ENCODE peak calls at places on chromosome 16, in nine cellular contexts. One of them, this sample, is unnamed.

GRCh38 chr16:13909872-13910303 is 10.1 kb upstream of the ERCC4 start:
- DNase-seq in K562: no peak
- DNase-seq in IMR-90: peak; percentile 75
- DNase-seq in A549: no peak
- DNase-seq in body of pancreas: peak; percentile 94
- DNase-seq in breast epithelium: peak; percentile 30
- DNase-seq in stomach: peak; percentile 87
- DNase-seq in H1: no peak
- DNase-seq in adrenal gland: peak; percentile 80
- DNase-seq in this sample: no peak

GRCh38 chr16:20910781-20911321 is 10.3 kb downstream of the LYRM1 start:
- DNase-seq in K562: no peak
- DNase-seq in IMR-90: peak; percentile 92
- DNase-seq in A549: no peak
- DNase-seq in body of pancreas: no peak
- DNase-seq in breast epithelium: no peak
- DNase-seq in stomach: no peak
- DNase-seq in H1: no peak
- DNase-seq in adrenal gland: no peak
- DNase-seq in this sample: no peak

GRCh38 chr16:78500659-78501226 is 401.3 kb downstream of the WWOX start:
- DNase-seq in K562: no peak
- DNase-seq in IMR-90: no peak
- DNase-seq in A549: no peak
- DNase-seq in body of pancreas: no peak
- DNase-seq in breast epithelium: no peak
- DNase-seq in stomach: no peak
- DNase-seq in H1: no peak
- DNase-seq in adrenal gland: no peak
- DNase-seq in this sample: no peak

GRCh38 chr16:58128721-58129096 is 472 bp downstream of the CFAP20 start:
- DNase-seq in K562: peak; percentile 71
- DNase-seq in IMR-90: no peak
- DNase-seq in A549: no peak
- DNase-seq in body of pancreas: peak; percentile 21
- DNase-seq in breast epithelium: no peak
- DNase-seq in stomach: no peak
- DNase-seq in H1: peak; percentile 58
- DNase-seq in adrenal gland: peak; percentile 21
- DNase-seq in this sample: peak; percentile 69

GRCh38 chr16:87583453-87584131 is 18.7 kb upstream of the JPH3 start:
- DNase-seq in K562: no peak
- DNase-seq in IMR-90: peak; percentile 65
- DNase-seq in A549: no peak
- DNase-seq in body of pancreas: no peak
- DNase-seq in breast epithelium: no peak
- DNase-seq in stomach: no peak
- DNase-seq in H1: no peak
- DNase-seq in adrenal gland: peak; percentile 93
- DNase-seq in this sample: no peak

GRCh38 chr16:8944113-8944765 is 19.5 kb downstream of the USP7 start:
- DNase-seq in K562: no peak
- DNase-seq in IMR-90: no peak
- DNase-seq in A549: no peak
- DNase-seq in body of pancreas: no peak
- DNase-seq in breast epithelium: no peak
- DNase-seq in stomach: no peak
- DNase-seq in H1: no peak
- DNase-seq in adrenal gland: no peak
- DNase-seq in this sample: no peak

GRCh38 chr16:11669380-11670146 is 1.3 kb downstream of the SNN start:
- DNase-seq in K562: no peak
- DNase-seq in IMR-90: peak; percentile 16
- DNase-seq in A549: no peak
- DNase-seq in body of pancreas: peak; percentile 38
- DNase-seq in breast epithelium: peak; percentile 50
- DNase-seq in stomach: no peak
- DNase-seq in H1: no peak
- DNase-seq in adrenal gland: peak; percentile 88
- DNase-seq in this sample: peak; percentile 22

GRCh38 chr16:86723699-86724098 is 145.3 kb downstream of the FOXL1 start:
- DNase-seq in K562: peak; percentile 25
- DNase-seq in IMR-90: no peak
- DNase-seq in A549: no peak
- DNase-seq in body of pancreas: no peak
- DNase-seq in breast epithelium: no peak
- DNase-seq in stomach: no peak
- DNase-seq in H1: peak; percentile 60
- DNase-seq in adrenal gland: no peak
- DNase-seq in this sample: no peak

GRCh38 chr16:89953671-89954406 is 5.3 kb downstream of the DEF8 start:
- DNase-seq in K562: no peak
- DNase-seq in IMR-90: no peak
- DNase-seq in A549: no peak
- DNase-seq in body of pancreas: no peak
- DNase-seq in breast epithelium: no peak
- DNase-seq in stomach: no peak
- DNase-seq in H1: no peak
- DNase-seq in adrenal gland: no peak
- DNase-seq in this sample: no peak

GRCh38 chr16:4309833-4310266 is 6.0 kb upstream of the GLIS2 start:
- DNase-seq in K562: no peak
- DNase-seq in IMR-90: peak; percentile 93
- DNase-seq in A549: peak; percentile 84
- DNase-seq in body of pancreas: peak; percentile 79
- DNase-seq in breast epithelium: no peak
- DNase-seq in stomach: peak; percentile 82
- DNase-seq in H1: peak; percentile 94
- DNase-seq in adrenal gland: peak; percentile 82
- DNase-seq in this sample: peak; percentile 70

GRCh38 chr16:73214825-73215481 is 167.0 kb upstream of the ZFHX3 start:
- DNase-seq in K562: no peak
- DNase-seq in IMR-90: peak; percentile 93
- DNase-seq in A549: no peak
- DNase-seq in body of pancreas: no peak
- DNase-seq in breast epithelium: no peak
- DNase-seq in stomach: no peak
- DNase-seq in H1: no peak
- DNase-seq in adrenal gland: no peak
- DNase-seq in this sample: no peak

GRCh38 chr16:73329363-73330306 is 281.7 kb upstream of the ZFHX3 start:
- DNase-seq in K562: no peak
- DNase-seq in IMR-90: no peak
- DNase-seq in A549: no peak
- DNase-seq in body of pancreas: no peak
- DNase-seq in breast epithelium: no peak
- DNase-seq in stomach: no peak
- DNase-seq in H1: no peak
- DNase-seq in adrenal gland: no peak
- DNase-seq in this sample: no peak

GRCh38 chr16:9901-10665 is 43.3 kb downstream of the POLR3K start:
- DNase-seq in K562: no peak
- DNase-seq in IMR-90: no peak
- DNase-seq in A549: no peak
- DNase-seq in body of pancreas: peak; percentile 26
- DNase-seq in breast epithelium: no peak
- DNase-seq in stomach: peak; percentile 27
- DNase-seq in H1: no peak
- DNase-seq in adrenal gland: no peak
- DNase-seq in this sample: peak; percentile 65

GRCh38 chr16:51710930-51711563 is 560.0 kb upstream of the SALL1 start:
- DNase-seq in K562: no peak
- DNase-seq in IMR-90: no peak
- DNase-seq in A549: no peak
- DNase-seq in body of pancreas: no peak
- DNase-seq in breast epithelium: no peak
- DNase-seq in stomach: no peak
- DNase-seq in H1: no peak
- DNase-seq in adrenal gland: no peak
- DNase-seq in this sample: no peak

GRCh38 chr16:87970206-87970605 is 19.0 kb downstream of the BANP start:
- DNase-seq in K562: no peak
- DNase-seq in IMR-90: peak; percentile 69
- DNase-seq in A549: no peak
- DNase-seq in body of pancreas: no peak
- DNase-seq in breast epithelium: no peak
- DNase-seq in stomach: no peak
- DNase-seq in H1: no peak
- DNase-seq in adrenal gland: no peak
- DNase-seq in this sample: no peak

GRCh38 chr16:80931985-80932720 is 74.5 kb downstream of the CMC2 start:
- DNase-seq in K562: no peak
- DNase-seq in IMR-90: peak; percentile 35
- DNase-seq in A549: peak; percentile 54
- DNase-seq in body of pancreas: peak; percentile 71
- DNase-seq in breast epithelium: peak; percentile 37
- DNase-seq in stomach: peak; percentile 59
- DNase-seq in H1: peak; percentile 77
- DNase-seq in adrenal gland: peak; percentile 81
- DNase-seq in this sample: no peak
- TF ChIP-seq POLR2A in K562: no peak
- TF ChIP-seq POLR2A in IMR-90: no peak
- TF ChIP-seq POLR2A in A549: no peak
- TF ChIP-seq POLR2A in body of pancreas: peak; percentile 37
- TF ChIP-seq POLR2A in breast epithelium: no peak
- TF ChIP-seq POLR2A in stomach: no peak
- TF ChIP-seq POLR2A in H1: no peak
- TF ChIP-seq POLR2A in adrenal gland: peak; percentile 18
- TF ChIP-seq POLR2A in this sample: no peak

DNA sequence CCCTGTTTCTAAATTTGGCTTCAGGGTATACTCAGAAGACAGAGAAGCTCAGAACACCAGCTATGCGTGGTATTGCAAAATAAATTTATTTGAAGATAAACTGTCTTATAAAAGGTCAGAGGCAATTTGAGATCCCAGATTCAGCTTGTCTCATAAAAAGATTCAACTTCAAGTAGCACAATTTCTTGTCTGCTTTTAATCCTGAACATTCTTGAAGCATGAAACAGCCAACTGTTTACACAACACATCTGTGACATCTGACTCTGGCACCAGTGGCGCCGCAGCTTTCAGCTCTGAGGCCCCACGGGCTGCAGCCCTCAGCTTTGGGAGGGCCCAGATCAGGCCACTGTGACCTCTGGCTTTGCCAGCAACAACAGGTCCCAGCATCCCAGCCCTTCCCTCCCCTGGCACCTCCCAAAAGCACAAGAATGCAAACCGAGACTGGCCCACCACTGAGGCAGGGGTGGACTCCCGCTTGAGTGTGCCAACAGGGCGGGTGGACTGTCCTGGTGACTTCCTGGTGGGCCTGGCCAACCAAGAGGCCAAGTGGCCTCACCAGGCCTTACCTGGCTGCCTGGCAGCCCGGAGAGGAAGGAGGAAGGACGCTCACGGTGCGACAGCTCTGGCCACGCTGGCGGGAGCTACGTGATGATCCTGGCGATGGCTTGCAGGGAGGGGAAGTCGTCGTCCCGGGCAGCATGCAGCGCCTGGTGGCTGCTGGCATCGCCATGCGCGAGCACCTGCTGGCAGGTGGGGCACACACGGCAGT is 8.0 kb downstream of the SYNGR3 start:
- DNase-seq in K562: no peak
- DNase-seq in IMR-90: peak; percentile 75
- DNase-seq in A549: no peak
- DNase-seq in body of pancreas: no peak
- DNase-seq in breast epithelium: no peak
- DNase-seq in stomach: no peak
- DNase-seq in H1: no peak
- DNase-seq in adrenal gland: no peak
- DNase-seq in this sample: no peak
- TF ChIP-seq POLR2A in K562: no peak
- TF ChIP-seq POLR2A in IMR-90: no peak
- TF ChIP-seq POLR2A in A549: no peak
- TF ChIP-seq POLR2A in body of pancreas: no peak
- TF ChIP-seq POLR2A in breast epithelium: no peak
- TF ChIP-seq POLR2A in stomach: no peak
- TF ChIP-seq POLR2A in H1: no peak
- TF ChIP-seq POLR2A in adrenal gland: no peak
- TF ChIP-seq POLR2A in this sample: no peak

GRCh38 chr16:23148513-23149266 is 562 bp downstream of the USP31 start:
- DNase-seq in K562: peak; percentile 67
- DNase-seq in IMR-90: peak; percentile 22
- DNase-seq in A549: peak; percentile 35
- DNase-seq in body of pancreas: peak; percentile 84
- DNase-seq in breast epithelium: peak; percentile 71
- DNase-seq in stomach: peak; percentile 76
- DNase-seq in H1: peak; percentile 71
- DNase-seq in adrenal gland: peak; percentile 78
- DNase-seq in this sample: peak; percentile 90
- TF ChIP-seq POLR2A in K562: no peak
- TF ChIP-seq POLR2A in IMR-90: no peak
- TF ChIP-seq POLR2A in A549: no peak
- TF ChIP-seq POLR2A in body of pancreas: no peak
- TF ChIP-seq POLR2A in breast epithelium: no peak
- TF ChIP-seq POLR2A in stomach: no peak
- TF ChIP-seq POLR2A in H1: no peak
- TF ChIP-seq POLR2A in adrenal gland: no peak
- TF ChIP-seq POLR2A in this sample: no peak

GRCh38 chr16:17509194-17509593 is 38.4 kb upstream of the XYLT1 start:
- DNase-seq in K562: no peak
- DNase-seq in IMR-90: no peak
- DNase-seq in A549: no peak
- DNase-seq in body of pancreas: no peak
- DNase-seq in breast epithelium: no peak
- DNase-seq in stomach: no peak
- DNase-seq in H1: no peak
- DNase-seq in adrenal gland: no peak
- DNase-seq in this sample: no peak

GRCh38 chr16:17508303-17508702 is 37.5 kb upstream of the XYLT1 start:
- DNase-seq in K562: no peak
- DNase-seq in IMR-90: no peak
- DNase-seq in A549: no peak
- DNase-seq in body of pancreas: no peak
- DNase-seq in breast epithelium: no peak
- DNase-seq in stomach: no peak
- DNase-seq in H1: no peak
- DNase-seq in adrenal gland: no peak
- DNase-seq in this sample: no peak

GRCh38 chr16:17510532-17510931 is 39.8 kb upstream of the XYLT1 start:
- DNase-seq in K562: no peak
- DNase-seq in IMR-90: peak; percentile 35
- DNase-seq in A549: no peak
- DNase-seq in body of pancreas: no peak
- DNase-seq in breast epithelium: no peak
- DNase-seq in stomach: no peak
- DNase-seq in H1: no peak
- DNase-seq in adrenal gland: no peak
- DNase-seq in this sample: no peak

GRCh38 chr16:17512636-17513220 is 42.0 kb upstream of the XYLT1 start:
- DNase-seq in K562: no peak
- DNase-seq in IMR-90: peak; percentile 74
- DNase-seq in A549: no peak
- DNase-seq in body of pancreas: no peak
- DNase-seq in breast epithelium: no peak
- DNase-seq in stomach: no peak
- DNase-seq in H1: no peak
- DNase-seq in adrenal gland: no peak
- DNase-seq in this sample: no peak

DNA sequence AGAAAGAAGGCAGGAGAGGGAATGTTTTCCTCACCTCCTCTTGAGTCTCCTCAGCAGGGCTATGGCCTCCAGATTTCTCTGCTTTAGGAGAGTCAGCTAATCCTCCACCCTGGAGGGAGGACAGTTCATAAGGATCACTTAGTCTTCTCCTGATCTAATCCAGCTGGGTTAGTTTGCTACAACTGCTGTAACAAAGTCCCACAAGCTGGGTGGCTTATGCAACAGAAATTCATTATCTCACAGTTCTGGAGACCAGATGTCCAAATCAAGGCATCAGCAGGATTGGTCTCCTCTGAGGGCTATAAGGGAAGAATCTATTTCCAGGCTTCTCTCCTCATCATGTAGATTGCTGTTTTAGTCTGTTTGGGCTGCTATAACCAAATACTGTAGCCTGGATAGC is 40.6 kb upstream of the XYLT1 start:
- DNase-seq in K562: no peak
- DNase-seq in IMR-90: peak; percentile 81
- DNase-seq in A549: no peak
- DNase-seq in body of pancreas: no peak
- DNase-seq in breast epithelium: no peak
- DNase-seq in stomach: no peak
- DNase-seq in H1: no peak
- DNase-seq in adrenal gland: no peak
- DNase-seq in this sample: no peak
- TF ChIP-seq POLR2A in K562: no peak
- TF ChIP-seq POLR2A in IMR-90: no peak
- TF ChIP-seq POLR2A in A549: no peak
- TF ChIP-seq POLR2A in body of pancreas: no peak
- TF ChIP-seq POLR2A in breast epithelium: no peak
- TF ChIP-seq POLR2A in stomach: no peak
- TF ChIP-seq POLR2A in H1: no peak
- TF ChIP-seq POLR2A in adrenal gland: no peak
- TF ChIP-seq POLR2A in this sample: no peak

This sample was measured in erythroblast.